ENCODE peak calls at places on chromosomes 11 and 22, in seven cellular contexts. Q, R, F, W, X, K and T are unnamed samples.
A peak's percentile ranks its signal among the peaks of the same experiment; 100 is the strongest.

GRCh38 chr11:123783536-123783935 is 22.6 kb downstream of the OR6M1 start:
- DNase-seq in Q (no peak), R (no peak), F (no peak), W (no peak), X (no peak), K (no peak), T (no peak)

GRCh38 chr11:112163875-112164521 is at the start of gene IL18:
- DNase-seq in Q (peak; percentile 67), R (peak; percentile 67), F (no peak), W (peak; percentile 9), X (no peak), K (peak; percentile 87), T (no peak)

GRCh38 chr11:95912902-95913560 is 10.9 kb downstream of the MTMR2 start:
- DNase-seq in Q (no peak), R (no peak), F (peak; percentile 71), W (no peak), X (peak; percentile 68), K (peak; percentile 47), T (no peak)

GRCh38 chr22:22818861-22819855 is 68.5 kb upstream of the IGLL5 start:
- DNase-seq in Q (no peak), R (no peak), F (no peak), W (no peak), X (no peak), K (no peak), T (no peak)

GRCh38 chr11:110972640-110973039 is 260.4 kb upstream of the ARHGAP20 start:
- DNase-seq in Q (no peak), R (no peak), F (peak; percentile 91), W (no peak), X (peak; percentile 94), K (peak; percentile 26), T (no peak)

GRCh38 chr11:61695917-61696316 is 15.7 kb downstream of the DAGLA start:
- DNase-seq in Q (peak; percentile 86), R (no peak), F (peak; percentile 69), W (peak; percentile 59), X (peak; percentile 81), K (peak; percentile 93), T (no peak)

GRCh38 chr11:1310772-1311468 is 1.5 kb upstream of the TOLLIP start:
- DNase-seq in Q (no peak), R (no peak), F (no peak), W (peak; percentile 86), X (no peak), K (no peak), T (no peak)

GRCh38 chr11:116099541-116099940 is 595.3 kb upstream of the CADM1 start:
- DNase-seq in Q (no peak), R (no peak), F (no peak), W (no peak), X (no peak), K (no peak), T (no peak)

GRCh38 chr11:43789700-43790443 is 90.8 kb upstream of the ALKBH3 start:
- DNase-seq in Q (no peak), R (no peak), F (peak; percentile 52), W (no peak), X (peak; percentile 70), K (peak; percentile 63), T (no peak)

GRCh38 chr11:127226376-127226775 is 225.8 kb upstream of the KIRREL3 start:
- DNase-seq in Q (no peak), R (no peak), F (no peak), W (no peak), X (no peak), K (no peak), T (no peak)

GRCh38 chr11:12862761-12863469 is 146.2 kb upstream of the RASSF10 start:
- DNase-seq in Q (no peak), R (peak; percentile 87), F (peak; percentile 93), W (no peak), X (peak; percentile 85), K (no peak), T (peak; percentile 47)

GRCh38 chr11:3103076-3103475 is 45.9 kb upstream of the CARS1 start:
- DNase-seq in Q (peak; percentile 59), R (no peak), F (no peak), W (no peak), X (no peak), K (no peak), T (no peak)

DNA sequence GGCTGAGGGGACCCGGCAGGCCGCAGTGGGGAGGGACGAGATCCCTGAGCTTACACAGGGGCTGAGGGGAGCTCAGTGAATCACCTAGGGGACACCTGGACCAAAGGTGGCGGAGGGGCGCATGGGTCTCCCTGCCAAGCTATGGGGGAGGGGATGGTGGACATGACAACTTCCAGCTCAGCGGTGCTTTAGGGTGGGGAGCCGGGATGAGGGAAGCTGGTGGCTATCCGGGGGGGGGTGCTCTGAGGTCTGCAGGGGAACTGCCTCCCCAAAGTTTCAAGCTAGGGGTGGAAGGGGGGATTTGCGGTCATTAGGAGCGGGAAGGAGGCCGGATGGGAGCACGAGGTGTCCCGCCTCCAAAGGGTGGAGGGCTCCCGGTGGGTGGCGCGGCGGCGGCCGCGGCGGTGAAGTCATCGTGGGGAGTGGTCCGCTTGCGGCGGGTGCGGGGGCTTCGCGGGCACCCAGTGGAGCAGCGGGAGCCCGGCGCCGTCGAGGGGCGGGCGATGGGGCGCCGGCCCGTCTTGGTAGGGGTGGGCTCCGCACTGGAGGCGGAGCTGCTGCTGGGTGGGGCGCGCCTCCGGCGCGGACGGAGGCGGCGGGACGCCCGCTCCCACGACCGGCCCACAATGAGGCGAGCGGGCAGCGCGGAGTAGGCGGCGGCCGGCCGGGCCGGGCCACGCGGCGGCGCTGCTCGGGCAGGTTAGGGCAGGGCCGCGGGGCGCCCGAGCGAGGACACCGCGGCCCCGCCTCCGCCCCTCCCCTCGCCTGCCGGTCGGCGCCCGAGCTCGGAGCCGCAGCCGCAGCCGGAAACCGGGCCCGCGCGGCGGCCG is at the start of gene MICALL1:
- DNase-seq in Q (peak; percentile 83), R (peak; percentile 59), F (peak; percentile 83), W (peak; percentile 86), X (peak; percentile 67), K (peak; percentile 76), T (peak; percentile 54)
- TF ChIP-seq CTCF in Q (peak; percentile 41), R (peak; percentile 23), F (no peak), W (no peak), X (peak; percentile 46), K (no peak), T (no peak)

DNA sequence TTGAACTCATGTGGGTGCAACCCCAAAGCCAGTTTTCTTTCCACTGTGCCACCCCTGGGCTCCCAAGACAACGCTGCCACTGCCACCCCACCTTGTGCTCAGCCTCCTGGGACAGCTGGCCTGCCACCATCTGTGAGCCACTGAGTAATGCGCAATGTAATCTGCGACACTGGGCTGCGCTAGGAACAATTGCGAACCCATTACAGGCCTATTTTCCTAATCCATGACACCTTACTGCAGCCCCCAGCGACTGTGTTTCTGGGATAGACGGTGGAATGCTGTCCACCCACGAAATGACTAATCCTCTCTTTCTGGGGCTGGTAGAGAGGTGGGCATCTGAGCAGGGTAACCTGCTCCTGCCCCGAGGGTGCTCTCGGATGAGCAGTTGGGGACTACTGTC is 22.2 kb downstream of the FLRT1 start:
- DNase-seq in Q (no peak), R (no peak), F (no peak), W (no peak), X (no peak), K (no peak), T (no peak)
- TF ChIP-seq CTCF in Q (no peak), R (no peak), F (no peak), W (no peak), X (no peak), K (no peak), T (no peak)

DNA sequence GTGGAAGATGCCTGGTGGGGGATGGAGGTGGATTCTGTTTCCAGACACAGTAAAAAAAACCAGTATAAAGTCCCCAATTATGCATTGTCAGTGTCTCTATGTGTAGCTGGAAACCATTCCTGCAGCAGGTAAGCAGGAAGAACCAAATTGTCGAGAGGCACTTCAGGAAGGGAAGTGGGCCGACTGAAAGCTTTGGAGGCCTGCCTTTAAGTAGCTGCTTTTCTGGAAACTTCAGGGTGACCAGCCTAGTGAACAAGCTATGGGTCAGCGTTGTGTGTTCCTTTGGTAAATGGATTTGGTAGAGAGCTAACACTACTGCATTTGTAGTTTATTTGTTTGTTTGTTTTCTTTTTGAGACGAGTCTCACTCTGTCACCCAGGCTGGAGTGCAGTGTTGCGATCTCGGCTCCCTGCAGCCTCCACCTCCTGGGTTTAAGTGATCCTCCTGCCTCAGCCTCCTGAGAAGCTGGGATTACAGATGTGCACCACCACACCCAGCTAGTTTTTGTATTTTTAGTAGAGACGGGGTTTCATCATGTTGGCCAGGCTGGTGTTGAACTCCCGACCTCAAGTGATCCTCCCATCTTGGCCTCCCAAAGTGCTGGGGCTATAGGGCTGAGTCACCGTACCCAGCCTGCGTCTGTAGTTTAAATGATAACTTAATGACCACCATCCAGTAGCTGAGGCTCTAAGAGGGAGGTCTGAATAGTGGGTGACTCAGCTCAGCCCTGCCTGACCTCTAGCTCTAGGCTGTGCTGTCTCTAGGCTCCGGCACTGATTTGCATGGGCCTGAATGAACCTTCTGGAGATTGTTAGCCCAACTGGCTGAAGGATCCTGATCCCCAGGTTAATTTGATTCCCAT is 12.8 kb downstream of the PTPRJ start:
- DNase-seq in Q (no peak), R (no peak), F (peak; percentile 81), W (no peak), X (peak; percentile 89), K (peak; percentile 59), T (no peak)
- TF ChIP-seq CTCF in Q (no peak), R (no peak), F (no peak), W (no peak), X (no peak), K (no peak), T (no peak)

GRCh38 chr11:75245356-75246005 is 4.9 kb downstream of the TPBGL start:
- DNase-seq in Q (peak; percentile 25), R (peak; percentile 59), F (no peak), W (no peak), X (no peak), K (peak; percentile 24), T (no peak)
- TF ChIP-seq CTCF in Q (no peak), R (peak; percentile 64), F (no peak), W (no peak), X (no peak), K (peak; percentile 32), T (no peak)